ENCODE peak calls at places on chromosome 5, in four cellular contexts. One of them, this sample, is unnamed.

GRCh38 chr5:134769206-134769605 is 10.6 kb downstream of the DDX46 start:
- DNase-seq in HCT116: no peak
- DNase-seq in HepG2: peak; percentile 31
- DNase-seq in K562: no peak
- DNase-seq in this sample: no peak

GRCh38 chr5:33975846-33976245 is 8.6 kb downstream of the SLC45A2 start:
- DNase-seq in HCT116: no peak
- DNase-seq in HepG2: no peak
- DNase-seq in K562: no peak
- DNase-seq in this sample: no peak

GRCh38 chr5:109876030-109876726 is 186.5 kb downstream of the MAN2A1 start:
- DNase-seq in HCT116: no peak
- DNase-seq in HepG2: no peak
- DNase-seq in K562: no peak
- DNase-seq in this sample: no peak

GRCh38 chr5:674630-675011 is 18.5 kb downstream of the TPPP start:
- DNase-seq in HCT116: no peak
- DNase-seq in HepG2: no peak
- DNase-seq in K562: no peak
- DNase-seq in this sample: no peak

GRCh38 chr5:139061856-139062255 is 136.3 kb downstream of the SIL1 start:
- DNase-seq in HCT116: no peak
- DNase-seq in HepG2: no peak
- DNase-seq in K562: no peak
- DNase-seq in this sample: no peak

GRCh38 chr5:168939131-168939530 is 360.0 kb upstream of the PANK3 start:
- DNase-seq in HCT116: no peak
- DNase-seq in HepG2: no peak
- DNase-seq in K562: no peak
- DNase-seq in this sample: no peak

GRCh38 chr5:2010940-2011339 is 128.2 kb upstream of the IRX4 start:
- DNase-seq in HCT116: no peak
- DNase-seq in HepG2: no peak
- DNase-seq in K562: no peak
- DNase-seq in this sample: no peak

GRCh38 chr5:91938441-91938840 is 555.3 kb upstream of the ARRDC3 start:
- DNase-seq in HCT116: no peak
- DNase-seq in HepG2: no peak
- DNase-seq in K562: no peak
- DNase-seq in this sample: no peak

GRCh38 chr5:38692780-38693507 is 136.5 kb upstream of the LIFR start:
- DNase-seq in HCT116: no peak
- DNase-seq in HepG2: no peak
- DNase-seq in K562: no peak
- DNase-seq in this sample: no peak

GRCh38 chr5:7053125-7053524 is 339.9 kb downstream of the TENT4A start:
- DNase-seq in HCT116: no peak
- DNase-seq in HepG2: no peak
- DNase-seq in K562: no peak
- DNase-seq in this sample: no peak

GRCh38 chr5:7050986-7051385 is 337.8 kb downstream of the TENT4A start:
- DNase-seq in HCT116: no peak
- DNase-seq in HepG2: no peak
- DNase-seq in K562: no peak
- DNase-seq in this sample: no peak

GRCh38 chr5:7053528-7054209 is 340.4 kb downstream of the TENT4A start:
- DNase-seq in HCT116: no peak
- DNase-seq in HepG2: no peak
- DNase-seq in K562: no peak
- DNase-seq in this sample: no peak

GRCh38 chr5:7043797-7044196 is 330.6 kb downstream of the TENT4A start:
- DNase-seq in HCT116: no peak
- DNase-seq in HepG2: no peak
- DNase-seq in K562: no peak
- DNase-seq in this sample: no peak

DNA sequence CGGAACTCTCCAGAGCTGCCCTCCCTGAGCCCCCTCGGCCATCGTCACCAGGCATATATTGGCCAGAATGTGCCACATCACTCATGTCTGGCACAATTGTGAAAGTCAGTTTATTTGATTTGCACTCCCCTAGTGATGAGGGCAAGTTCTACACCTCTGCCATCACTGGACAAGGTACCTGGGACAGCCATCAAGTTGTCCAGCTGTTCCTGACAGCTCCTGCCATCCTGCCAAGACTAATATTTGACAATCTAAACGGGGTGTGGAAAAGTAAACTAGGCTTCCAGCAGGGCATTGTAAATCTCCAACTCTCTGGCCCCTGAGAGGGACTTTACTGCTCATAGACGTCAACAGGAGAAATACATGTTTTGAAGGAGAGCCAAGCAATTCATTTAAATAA is 334.6 kb downstream of the TENT4A start:
- DNase-seq in HCT116: no peak
- DNase-seq in HepG2: peak; percentile 12
- DNase-seq in K562: no peak
- DNase-seq in this sample: no peak
- TF ChIP-seq REST in HCT116: no peak
- TF ChIP-seq REST in HepG2: no peak
- TF ChIP-seq REST in K562: no peak
- TF ChIP-seq REST in this sample: no peak

GRCh38 chr5:56330167-56330566 is 97.0 kb upstream of the ANKRD55 start:
- DNase-seq in HCT116: no peak
- DNase-seq in HepG2: no peak
- DNase-seq in K562: no peak
- DNase-seq in this sample: no peak

GRCh38 chr5:56327810-56328209 is 94.7 kb upstream of the ANKRD55 start:
- DNase-seq in HCT116: no peak
- DNase-seq in HepG2: no peak
- DNase-seq in K562: no peak
- DNase-seq in this sample: no peak

GRCh38 chr5:56330806-56331205 is 97.7 kb upstream of the ANKRD55 start:
- DNase-seq in HCT116: no peak
- DNase-seq in HepG2: no peak
- DNase-seq in K562: no peak
- DNase-seq in this sample: no peak

GRCh38 chr5:56328753-56329560 is 95.8 kb upstream of the ANKRD55 start:
- DNase-seq in HCT116: no peak
- DNase-seq in HepG2: peak; percentile 83
- DNase-seq in K562: no peak
- DNase-seq in this sample: no peak

GRCh38 chr5:56329652-56330051 is 96.5 kb upstream of the ANKRD55 start:
- DNase-seq in HCT116: no peak
- DNase-seq in HepG2: peak; percentile 30
- DNase-seq in K562: no peak
- DNase-seq in this sample: no peak
- H3K27ac ChIP-seq in HCT116: no peak overlapping the region
- H3K27ac ChIP-seq in HepG2: peak overlapping the region; percentile 46
- H3K27ac ChIP-seq in K562: no peak overlapping the region
- H3K27ac ChIP-seq in this sample: no peak overlapping the region

DNA sequence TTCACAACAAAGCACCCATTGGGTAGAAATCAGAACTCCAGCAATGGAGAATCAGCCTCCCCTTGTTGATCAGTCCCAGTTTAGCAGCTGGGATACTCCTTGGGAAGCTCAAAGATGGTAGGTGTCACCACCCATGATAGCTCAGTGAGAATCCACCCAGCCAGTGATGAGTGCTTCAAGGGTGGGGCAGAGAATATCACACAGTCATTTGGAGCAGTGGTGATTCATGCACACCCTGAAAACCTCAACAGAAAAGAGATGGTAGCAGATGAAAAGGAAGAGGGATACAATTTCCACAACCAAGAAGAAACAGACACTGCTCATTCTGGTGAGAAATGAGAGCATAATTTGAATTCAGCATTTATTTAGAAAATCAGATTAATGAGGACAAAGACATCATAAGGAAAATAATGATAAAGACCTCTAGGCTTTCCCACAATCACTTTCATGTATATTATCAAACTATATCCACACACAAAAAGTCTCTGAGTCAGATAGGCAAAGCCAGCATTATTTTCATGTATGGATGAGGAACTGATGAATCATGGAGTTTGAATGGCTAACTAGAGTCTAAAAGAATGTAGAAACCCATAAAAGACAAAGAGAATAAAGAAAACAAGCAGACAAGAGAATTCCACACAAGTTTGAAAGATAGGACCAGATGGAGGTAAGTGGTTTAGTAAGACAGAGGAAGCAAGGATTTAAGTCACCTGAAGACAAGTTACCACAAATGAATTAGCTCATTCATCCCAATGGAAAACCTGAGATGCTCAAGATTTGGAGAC is 82.9 kb downstream of the FEM1C start:
- DNase-seq in HCT116: peak; percentile 89
- DNase-seq in HepG2: no peak
- DNase-seq in K562: no peak
- DNase-seq in this sample: no peak
- TF ChIP-seq TCF7L2 in HCT116: no peak
- TF ChIP-seq TCF7L2 in HepG2: no peak
- TF ChIP-seq TCF7L2 in K562: no peak
- TF ChIP-seq TCF7L2 in this sample: no peak

GRCh38 chr5:175635854-175636253 is 22.0 kb upstream of the HRH2 start:
- DNase-seq in HCT116: no peak
- DNase-seq in HepG2: no peak
- DNase-seq in K562: no peak
- DNase-seq in this sample: no peak

GRCh38 chr5:175640108-175640507 is 17.8 kb upstream of the HRH2 start:
- DNase-seq in HCT116: no peak
- DNase-seq in HepG2: no peak
- DNase-seq in K562: no peak
- DNase-seq in this sample: no peak

GRCh38 chr5:175642998-175643397 is 14.9 kb upstream of the HRH2 start:
- DNase-seq in HCT116: no peak
- DNase-seq in HepG2: no peak
- DNase-seq in K562: no peak
- DNase-seq in this sample: no peak

GRCh38 chr5:175638305-175638704 is 19.6 kb upstream of the HRH2 start:
- DNase-seq in HCT116: no peak
- DNase-seq in HepG2: no peak
- DNase-seq in K562: no peak
- DNase-seq in this sample: no peak
- TF ChIP-seq REST in HCT116: no peak
- TF ChIP-seq REST in HepG2: no peak
- TF ChIP-seq REST in K562: no peak
- TF ChIP-seq REST in this sample: no peak

DNA sequence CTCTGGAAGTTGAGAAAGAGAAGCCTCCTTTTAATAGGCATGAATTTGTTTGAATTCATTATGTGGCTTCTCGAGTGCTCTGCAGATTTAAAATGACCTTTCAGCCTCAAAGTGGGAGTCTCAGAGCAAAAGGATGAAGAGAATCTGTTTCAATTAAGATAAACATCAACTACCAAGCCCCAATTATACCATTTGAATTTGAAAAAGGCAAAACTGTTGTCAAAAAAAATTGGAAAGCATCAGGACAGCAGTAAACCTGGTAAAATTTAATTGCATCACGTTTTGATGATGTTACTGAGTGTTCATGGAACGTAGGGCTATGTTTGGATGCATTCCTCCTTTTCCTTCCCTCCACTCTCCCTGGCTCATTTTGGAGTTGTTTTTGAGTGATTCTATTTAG is 637.2 kb downstream of the PDE4D start:
- DNase-seq in HCT116: no peak
- DNase-seq in HepG2: no peak
- DNase-seq in K562: no peak
- DNase-seq in this sample: no peak
- H3K27ac ChIP-seq in HCT116: no peak overlapping the region
- H3K27ac ChIP-seq in HepG2: no peak overlapping the region
- H3K27ac ChIP-seq in K562: no peak overlapping the region
- H3K27ac ChIP-seq in this sample: no peak overlapping the region

DNA sequence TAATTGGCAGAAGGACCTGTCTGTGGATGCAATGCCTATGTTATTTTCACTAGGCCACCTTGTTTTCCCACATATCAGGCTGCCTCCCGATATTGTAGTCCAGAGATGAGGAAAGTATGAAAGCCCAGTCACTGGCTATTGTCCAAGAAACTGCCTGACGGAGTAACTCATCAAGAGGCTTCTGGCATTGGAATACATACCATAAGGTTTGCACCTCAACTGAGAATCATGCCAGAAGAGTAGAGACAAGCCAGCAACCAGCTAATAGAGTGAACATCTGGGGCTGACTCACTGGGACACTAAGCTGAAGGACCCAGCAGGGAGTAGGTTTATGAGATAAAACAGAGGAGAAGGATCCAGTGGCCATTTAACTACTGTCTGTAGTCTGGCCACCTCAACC is 137.2 kb upstream of the FST start:
- DNase-seq in HCT116: no peak
- DNase-seq in HepG2: no peak
- DNase-seq in K562: no peak
- DNase-seq in this sample: no peak
- TF ChIP-seq TCF7L2 in HCT116: no peak
- TF ChIP-seq TCF7L2 in HepG2: no peak
- TF ChIP-seq TCF7L2 in K562: no peak
- TF ChIP-seq TCF7L2 in this sample: no peak

This sample was measured in Panc1.